ENCODE peak calls at places on chromosome 3, in ten cellular contexts. One of them, this sample, is unnamed.

GRCh38 chr3:187986514-187986934 is 167.4 kb upstream of the LPP start:
- DNase-seq in LHCN-M2: peak
- DNase-seq in SK-MEL-5: no peak
- DNase-seq in RWPE1: peak
- DNase-seq in smooth muscle cell of the brain vasculature: no peak
- DNase-seq in AG09309: peak
- DNase-seq in GM04504: peak
- DNase-seq in HuH-7.5: no peak
- DNase-seq in activated CD4-positive, alpha-beta T cell treated with anti-CD3 and anti-CD28 coated beads for 48 hours: peak
- DNase-seq in neural crest cell: no peak
- DNase-seq in this sample: no peak

GRCh38 chr3:5899040-5899439 is 711.5 kb downstream of the EDEM1 start:
- DNase-seq in LHCN-M2: no peak
- DNase-seq in SK-MEL-5: no peak
- DNase-seq in RWPE1: no peak
- DNase-seq in smooth muscle cell of the brain vasculature: no peak
- DNase-seq in AG09309: no peak
- DNase-seq in GM04504: no peak
- DNase-seq in HuH-7.5: no peak
- DNase-seq in activated CD4-positive, alpha-beta T cell treated with anti-CD3 and anti-CD28 coated beads for 48 hours: no peak
- DNase-seq in neural crest cell: no peak
- DNase-seq in this sample: no peak

GRCh38 chr3:38549082-38549481 is 52.9 kb downstream of the EXOG start:
- DNase-seq in LHCN-M2: no peak
- DNase-seq in SK-MEL-5: no peak
- DNase-seq in RWPE1: no peak
- DNase-seq in smooth muscle cell of the brain vasculature: no peak
- DNase-seq in AG09309: no peak
- DNase-seq in GM04504: no peak
- DNase-seq in HuH-7.5: no peak
- DNase-seq in activated CD4-positive, alpha-beta T cell treated with anti-CD3 and anti-CD28 coated beads for 48 hours: no peak
- DNase-seq in neural crest cell: no peak
- DNase-seq in this sample: no peak

GRCh38 chr3:66442254-66443249 is 58.3 kb downstream of the LRIG1 start:
- DNase-seq in LHCN-M2: peak
- DNase-seq in SK-MEL-5: no peak
- DNase-seq in RWPE1: peak
- DNase-seq in smooth muscle cell of the brain vasculature: no peak
- DNase-seq in AG09309: peak
- DNase-seq in GM04504: peak
- DNase-seq in HuH-7.5: peak
- DNase-seq in activated CD4-positive, alpha-beta T cell treated with anti-CD3 and anti-CD28 coated beads for 48 hours: no peak
- DNase-seq in neural crest cell: no peak
- DNase-seq in this sample: no peak

GRCh38 chr3:57019057-57019456 is 41.4 kb upstream of the SPATA12 start:
- DNase-seq in LHCN-M2: no peak
- DNase-seq in SK-MEL-5: no peak
- DNase-seq in RWPE1: no peak
- DNase-seq in smooth muscle cell of the brain vasculature: no peak
- DNase-seq in AG09309: no peak
- DNase-seq in GM04504: no peak
- DNase-seq in HuH-7.5: no peak
- DNase-seq in activated CD4-positive, alpha-beta T cell treated with anti-CD3 and anti-CD28 coated beads for 48 hours: no peak
- DNase-seq in neural crest cell: no peak
- DNase-seq in this sample: no peak

GRCh38 chr3:115120597-115120996 is 26.5 kb downstream of the ZBTB20 start:
- DNase-seq in LHCN-M2: no peak
- DNase-seq in SK-MEL-5: no peak
- DNase-seq in RWPE1: no peak
- DNase-seq in smooth muscle cell of the brain vasculature: no peak
- DNase-seq in AG09309: no peak
- DNase-seq in GM04504: no peak
- DNase-seq in HuH-7.5: no peak
- DNase-seq in activated CD4-positive, alpha-beta T cell treated with anti-CD3 and anti-CD28 coated beads for 48 hours: no peak
- DNase-seq in neural crest cell: no peak
- DNase-seq in this sample: no peak

GRCh38 chr3:186432189-186432588 is 70.2 kb upstream of the DGKG start:
- DNase-seq in LHCN-M2: peak
- DNase-seq in SK-MEL-5: peak
- DNase-seq in RWPE1: no peak
- DNase-seq in smooth muscle cell of the brain vasculature: no peak
- DNase-seq in AG09309: no peak
- DNase-seq in GM04504: peak
- DNase-seq in HuH-7.5: no peak
- DNase-seq in activated CD4-positive, alpha-beta T cell treated with anti-CD3 and anti-CD28 coated beads for 48 hours: peak
- DNase-seq in neural crest cell: no peak
- DNase-seq in this sample: no peak

GRCh38 chr3:188915137-188915536 is 256.6 kb upstream of the TPRG1 start:
- DNase-seq in LHCN-M2: no peak
- DNase-seq in SK-MEL-5: no peak
- DNase-seq in RWPE1: no peak
- DNase-seq in smooth muscle cell of the brain vasculature: no peak
- DNase-seq in AG09309: no peak
- DNase-seq in GM04504: no peak
- DNase-seq in HuH-7.5: no peak
- DNase-seq in activated CD4-positive, alpha-beta T cell treated with anti-CD3 and anti-CD28 coated beads for 48 hours: no peak
- DNase-seq in neural crest cell: no peak
- DNase-seq in this sample: no peak

GRCh38 chr3:97009427-97010019 is 195.1 kb downstream of the EPHA6 start:
- DNase-seq in LHCN-M2: no peak
- DNase-seq in SK-MEL-5: no peak
- DNase-seq in RWPE1: no peak
- DNase-seq in smooth muscle cell of the brain vasculature: no peak
- DNase-seq in AG09309: no peak
- DNase-seq in GM04504: no peak
- DNase-seq in HuH-7.5: no peak
- DNase-seq in activated CD4-positive, alpha-beta T cell treated with anti-CD3 and anti-CD28 coated beads for 48 hours: no peak
- DNase-seq in neural crest cell: no peak
- DNase-seq in this sample: no peak

GRCh38 chr3:178705925-178706324 is 169.7 kb downstream of the KCNMB2 start:
- DNase-seq in LHCN-M2: peak
- DNase-seq in SK-MEL-5: no peak
- DNase-seq in RWPE1: peak
- DNase-seq in smooth muscle cell of the brain vasculature: no peak
- DNase-seq in AG09309: peak
- DNase-seq in GM04504: peak
- DNase-seq in HuH-7.5: no peak
- DNase-seq in activated CD4-positive, alpha-beta T cell treated with anti-CD3 and anti-CD28 coated beads for 48 hours: no peak
- DNase-seq in neural crest cell: no peak
- DNase-seq in this sample: no peak

GRCh38 chr3:101635345-101635744 is 41.6 kb downstream of the ZBTB11 start:
- DNase-seq in LHCN-M2: no peak
- DNase-seq in SK-MEL-5: no peak
- DNase-seq in RWPE1: no peak
- DNase-seq in smooth muscle cell of the brain vasculature: no peak
- DNase-seq in AG09309: no peak
- DNase-seq in GM04504: no peak
- DNase-seq in HuH-7.5: no peak
- DNase-seq in activated CD4-positive, alpha-beta T cell treated with anti-CD3 and anti-CD28 coated beads for 48 hours: no peak
- DNase-seq in neural crest cell: no peak
- DNase-seq in this sample: no peak

GRCh38 chr3:111315911-111316310 is 226.1 kb upstream of the CD96 start:
- DNase-seq in LHCN-M2: peak
- DNase-seq in SK-MEL-5: no peak
- DNase-seq in RWPE1: no peak
- DNase-seq in smooth muscle cell of the brain vasculature: peak
- DNase-seq in AG09309: no peak
- DNase-seq in GM04504: peak
- DNase-seq in HuH-7.5: no peak
- DNase-seq in activated CD4-positive, alpha-beta T cell treated with anti-CD3 and anti-CD28 coated beads for 48 hours: no peak
- DNase-seq in neural crest cell: no peak
- DNase-seq in this sample: no peak

GRCh38 chr3:48413611-48414010 is 16.3 kb downstream of the PLXNB1 start:
- DNase-seq in LHCN-M2: no peak
- DNase-seq in SK-MEL-5: no peak
- DNase-seq in RWPE1: no peak
- DNase-seq in smooth muscle cell of the brain vasculature: no peak
- DNase-seq in AG09309: no peak
- DNase-seq in GM04504: no peak
- DNase-seq in HuH-7.5: no peak
- DNase-seq in activated CD4-positive, alpha-beta T cell treated with anti-CD3 and anti-CD28 coated beads for 48 hours: no peak
- DNase-seq in neural crest cell: no peak
- DNase-seq in this sample: no peak

GRCh38 chr3:177604181-177604580 is 406.9 kb upstream of the TBL1XR1 start:
- DNase-seq in LHCN-M2: no peak
- DNase-seq in SK-MEL-5: no peak
- DNase-seq in RWPE1: no peak
- DNase-seq in smooth muscle cell of the brain vasculature: no peak
- DNase-seq in AG09309: no peak
- DNase-seq in GM04504: no peak
- DNase-seq in HuH-7.5: no peak
- DNase-seq in activated CD4-positive, alpha-beta T cell treated with anti-CD3 and anti-CD28 coated beads for 48 hours: no peak
- DNase-seq in neural crest cell: no peak
- DNase-seq in this sample: no peak

GRCh38 chr3:93988283-93988682 is 8.3 kb downstream of the ARL13B start:
- DNase-seq in LHCN-M2: peak
- DNase-seq in SK-MEL-5: no peak
- DNase-seq in RWPE1: no peak
- DNase-seq in smooth muscle cell of the brain vasculature: no peak
- DNase-seq in AG09309: no peak
- DNase-seq in GM04504: no peak
- DNase-seq in HuH-7.5: no peak
- DNase-seq in activated CD4-positive, alpha-beta T cell treated with anti-CD3 and anti-CD28 coated beads for 48 hours: no peak
- DNase-seq in neural crest cell: no peak
- DNase-seq in this sample: no peak

This sample was measured in HEK293T.